ENCODE peak calls at places on chromosomes 4 and X, in four cellular contexts. T is OCI-LY7, W is progenitor cell of endocrine pancreas, O is AG10803. H is an unnamed sample.

GRCh38 chr4:169151671-169152070 is 119.1 kb downstream of the SH3RF1 start:
- DNase-seq in T (no peak), W (no peak), O (peak), H (no peak)

GRCh38 chrX:123962006-123962485 is 540 bp downstream of the STAG2 start:
- DNase-seq in T (peak), W (no peak), O (no peak), H (no peak)

GRCh38 chr4:101155859-101156430 is 191.4 kb downstream of the PPP3CA start:
- DNase-seq in T (no peak), W (no peak), O (no peak), H (no peak)

GRCh38 chrX:118847676-118848075 is 24.1 kb downstream of the ZCCHC12 start:
- DNase-seq in T (peak), W (no peak), O (peak), H (peak)

GRCh38 chrX:17470136-17470535 is 95.1 kb downstream of the NHS start:
- DNase-seq in T (no peak), W (no peak), O (no peak), H (no peak)

GRCh38 chrX:40171513-40172168 is 73.9 kb upstream of the BCOR start:
- DNase-seq in T (peak), W (no peak), O (peak), H (no peak)

GRCh38 chr4:151809716-151810115 is 48.9 kb upstream of the GATB start:
- DNase-seq in T (no peak), W (no peak), O (no peak), H (no peak)

GRCh38 chrX:71198066-71198465 is 25.0 kb upstream of the GJB1 start:
- DNase-seq in T (peak), W (no peak), O (no peak), H (no peak)

GRCh38 chrX:40773809-40774208 is 38.5 kb upstream of the MED14 start:
- DNase-seq in T (no peak), W (no peak), O (peak), H (no peak)

GRCh38 chr4:93396274-93396673 is 432.3 kb upstream of the ATOH1 start:
- DNase-seq in T (no peak), W (no peak), O (peak), H (no peak)

GRCh38 chr4:92270908-92271307 is 32.9 kb upstream of the GRID2 start:
- DNase-seq in T (no peak), W (no peak), O (no peak), H (no peak)

GRCh38 chr4:76306882-76307669 is 543 bp downstream of the STBD1 start:
- DNase-seq in T (no peak), W (peak), O (peak), H (peak)

DNA sequence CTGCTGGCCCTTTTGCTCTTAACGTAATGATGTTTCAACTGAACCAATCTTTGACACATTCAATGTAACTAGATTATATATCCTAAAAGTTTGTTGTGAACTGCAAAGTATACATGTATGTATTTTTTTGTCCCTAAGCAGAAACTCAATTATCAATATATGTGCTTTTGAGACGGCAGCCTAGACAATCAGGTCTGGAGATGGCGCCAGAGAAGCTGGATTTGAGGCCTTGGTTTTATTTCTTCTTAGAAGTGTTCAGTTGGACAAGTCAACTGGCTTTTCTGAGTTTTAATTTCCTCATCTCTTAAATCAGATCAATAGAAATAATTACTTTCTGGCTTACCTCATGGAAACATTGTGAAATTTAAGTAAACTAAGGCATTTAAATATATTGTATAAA is 62.5 kb downstream of the DCAF8L1 start:
- DNase-seq in T (no peak), W (no peak), O (no peak), H (peak)
- TF ChIP-seq CTCF in T (no peak), W (peak), O (no peak), H (peak)

DNA sequence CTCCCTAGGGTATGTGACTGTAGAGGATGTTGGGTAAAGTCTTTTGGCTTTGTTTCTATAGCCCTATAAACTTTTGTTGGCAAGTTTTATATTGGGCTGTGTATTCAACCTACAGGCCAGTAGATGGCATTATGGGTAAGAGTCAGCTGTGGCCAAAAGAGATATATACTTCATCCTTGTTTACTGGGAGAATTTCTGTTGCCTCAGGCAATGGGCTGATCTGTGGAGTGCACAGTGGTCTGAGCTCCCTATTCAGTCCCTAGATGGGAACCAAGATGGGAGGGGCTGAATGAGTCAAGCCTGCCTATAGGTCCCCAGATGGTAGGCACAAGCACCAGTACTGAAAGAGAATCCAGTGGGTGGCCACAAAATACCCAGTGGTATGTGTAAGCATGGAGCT is 580.6 kb downstream of the EPHA5 start:
- DNase-seq in T (no peak), W (no peak), O (no peak), H (peak)
- TF ChIP-seq CTCF in T (peak), W (peak), O (no peak), H (no peak)

DNA sequence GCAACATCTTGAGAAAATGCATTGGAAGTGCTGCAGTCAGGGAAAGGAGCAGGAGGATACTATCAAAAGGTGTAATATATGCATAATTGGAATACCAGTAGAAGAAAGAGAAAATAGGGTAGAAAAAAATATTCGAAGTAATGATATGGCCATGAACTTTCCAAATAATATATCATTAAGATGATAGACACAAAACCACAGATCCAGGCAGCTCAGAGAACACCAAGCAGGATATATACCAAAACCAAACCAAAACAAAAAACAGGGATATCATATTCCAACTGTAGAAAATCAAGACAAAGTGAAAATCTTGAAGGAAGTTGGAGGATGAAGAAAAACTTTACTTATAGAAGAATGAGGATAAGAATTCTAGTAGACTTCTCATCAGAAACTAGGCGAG is 9.7 kb upstream of the POLA1 start:
- DNase-seq in T (no peak), W (no peak), O (no peak), H (no peak)
- TF ChIP-seq CTCF in T (no peak), W (no peak), O (no peak), H (no peak)

DNA sequence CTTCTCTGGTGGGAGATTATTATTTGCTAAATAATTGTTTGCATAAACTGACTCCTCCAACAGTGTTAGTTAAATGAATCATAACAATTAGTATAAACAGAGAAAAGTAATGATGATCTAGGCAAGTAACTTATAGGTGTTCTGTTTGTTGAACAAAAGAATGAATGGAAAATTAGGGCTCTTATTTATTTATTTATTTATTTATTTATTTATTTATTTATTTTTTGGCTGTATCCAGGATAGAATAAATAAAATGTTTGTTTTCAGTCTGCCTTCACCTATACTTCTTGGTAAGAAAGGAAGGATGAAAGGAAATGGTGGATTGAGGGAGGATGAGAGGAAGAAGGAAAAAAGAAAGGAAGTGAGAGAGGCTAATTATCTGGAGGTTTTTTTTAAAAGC is 561.6 kb upstream of the MAGEB2 start:
- DNase-seq in T (no peak), W (no peak), O (no peak), H (no peak)
- TF ChIP-seq CTCF in T (no peak), W (no peak), O (no peak), H (no peak)

GRCh38 chrX:150766351-150767044 is 73.3 kb downstream of the MTMR1 start:
- DNase-seq in T (peak), W (no peak), O (no peak), H (no peak)
- TF ChIP-seq CTCF in T (peak), W (no peak), O (no peak), H (peak)

GRCh38 chr4:103204114-103204513 is 6.0 kb upstream of the CENPE start:
- DNase-seq in T (peak), W (no peak), O (peak), H (no peak)
- TF ChIP-seq CTCF in T (peak), W (peak), O (peak), H (peak)

H was measured in Caco-2.